ENCODE peak calls at places on chromosome 18, in ten cellular contexts. V is keratinocyte; A is vagina; T is thoracic aorta; M is mammary epithelial cell; J is SJSA1; Z is HCT116; D is ascending aorta; G is CD8-positive, alpha-beta T cell; K is lower lobe of right lung. B is an unnamed sample. For H3K9me3 and H3K27me3, the result is how much of the 10 kb centered on the place peaks cover.

GRCh38 chr18:77853859-77854258 is 604.2 kb downstream of the GALR1 start:
- DNase-seq in V (no peak), K (no peak), D (no peak), J (no peak), M (no peak), A (no peak), Z (no peak), G (no peak), T (no peak), B (no peak)

GRCh38 chr18:45059695-45060094 is 379.0 kb downstream of the SETBP1 start:
- DNase-seq in V (peak), K (no peak), J (no peak), G (no peak), M (peak), A (no peak), Z (no peak), T (no peak), D (no peak), B (no peak)

GRCh38 chr18:70132999-70133398 is 72.5 kb downstream of the RTTN start:
- DNase-seq in A (no peak), V (no peak), M (peak), J (no peak), D (no peak), T (no peak), Z (no peak), G (no peak), K (no peak), B (no peak)

GRCh38 chr18:48488388-48488850 is 50.4 kb upstream of the CTIF start:
- DNase-seq in T (peak), M (peak), K (peak), V (peak), D (no peak), G (no peak), A (no peak), Z (peak), J (peak), B (peak)

GRCh38 chr18:50091495-50092249 is 103.3 kb downstream of the MYO5B start:
- DNase-seq in V (no peak), M (no peak), K (no peak), G (no peak), T (no peak), Z (no peak), D (no peak), J (no peak), A (no peak), B (no peak)

GRCh38 chr18:57989536-57989935 is 54.5 kb upstream of the NEDD4L start:
- DNase-seq in A (no peak), T (no peak), M (no peak), V (no peak), G (no peak), D (no peak), Z (no peak), K (no peak), J (no peak), B (no peak)

GRCh38 chr18:58102875-58103274 is 58.8 kb downstream of the NEDD4L start:
- DNase-seq in K (no peak), T (no peak), A (no peak), V (no peak), G (no peak), Z (no peak), M (no peak), J (no peak), D (no peak), B (no peak)

GRCh38 chr18:75202976-75203375 is 6.0 kb downstream of the PTGR3 start:
- DNase-seq in J (no peak), A (no peak), G (no peak), T (no peak), M (no peak), K (no peak), D (no peak), Z (no peak), V (no peak), B (no peak)

GRCh38 chr18:75070625-75071483 is 138.1 kb downstream of the PTGR3 start:
- DNase-seq in K (no peak), G (peak), A (peak), V (peak), M (peak), T (no peak), D (peak), J (no peak), Z (peak), B (no peak)

GRCh38 chr18:9437049-9437448 is 38.3 kb upstream of the RALBP1 start:
- DNase-seq in M (no peak), J (no peak), G (no peak), K (no peak), D (no peak), Z (no peak), A (no peak), T (no peak), V (no peak), B (no peak)

GRCh38 chr18:49123431-49123830 is 172.7 kb upstream of the SMAD7 start:
- DNase-seq in K (no peak), J (no peak), D (no peak), T (no peak), Z (no peak), A (no peak), V (no peak), G (no peak), M (no peak), B (no peak)

GRCh38 chr18:839224-840079 is 27.4 kb upstream of the YES1 start:
- DNase-seq in K (peak), A (no peak), Z (peak), D (peak), J (peak), G (peak), M (peak), T (peak), V (peak), B (peak)

GRCh38 chr18:30132959-30133358 is 909.6 kb downstream of the DSC3 start:
- DNase-seq in Z (no peak), K (no peak), J (no peak), M (peak), A (no peak), D (no peak), T (no peak), G (no peak), V (no peak), B (no peak)

GRCh38 chr18:74351354-74351753 is 35.7 kb downstream of the C18orf63 start:
- DNase-seq in A (no peak), T (no peak), K (no peak), D (no peak), G (no peak), M (peak), Z (no peak), J (no peak), V (peak), B (no peak)

GRCh38 chr18:66638856-66639621 is 35.1 kb upstream of the CDH19 start:
- DNase-seq in V (no peak), D (no peak), J (no peak), Z (no peak), T (no peak), K (no peak), M (no peak), A (no peak), G (no peak), B (no peak)
- H3K9me3 ChIP-seq in V (under half), D (under half), J (under half), Z (under half), T (under half), K (under half), M (under half), A (under half), G (under half), B (under half)

GRCh38 chr18:76475450-76476203 is 19.4 kb downstream of the ZNF516 start:
- DNase-seq in A (no peak), D (no peak), V (no peak), K (no peak), J (no peak), T (no peak), M (no peak), Z (no peak), G (no peak), B (no peak)

GRCh38 chr18:76471593-76471992 is 23.4 kb downstream of the ZNF516 start:
- DNase-seq in A (no peak), Z (no peak), K (peak), M (no peak), G (no peak), J (no peak), T (no peak), D (no peak), V (no peak), B (no peak)

GRCh38 chr18:76476665-76477561 is 18.1 kb downstream of the ZNF516 start:
- DNase-seq in Z (no peak), M (no peak), K (no peak), V (no peak), A (no peak), D (no peak), J (no peak), G (no peak), T (no peak), B (no peak)

GRCh38 chr18:76472811-76473210 is 22.2 kb downstream of the ZNF516 start:
- DNase-seq in A (no peak), G (no peak), J (no peak), M (no peak), K (no peak), T (no peak), D (no peak), Z (no peak), V (no peak), B (no peak)

GRCh38 chr18:76474824-76475223 is 20.2 kb downstream of the ZNF516 start:
- DNase-seq in Z (no peak), D (no peak), K (no peak), M (no peak), T (no peak), J (no peak), G (no peak), V (no peak), A (no peak), B (no peak)
- H3K4me3 ChIP-seq in Z (no peak), D (no peak), K (no peak), M (no peak), T (no peak), J (no peak), G (no peak), V (no peak), A (no peak), B (no peak)

DNA sequence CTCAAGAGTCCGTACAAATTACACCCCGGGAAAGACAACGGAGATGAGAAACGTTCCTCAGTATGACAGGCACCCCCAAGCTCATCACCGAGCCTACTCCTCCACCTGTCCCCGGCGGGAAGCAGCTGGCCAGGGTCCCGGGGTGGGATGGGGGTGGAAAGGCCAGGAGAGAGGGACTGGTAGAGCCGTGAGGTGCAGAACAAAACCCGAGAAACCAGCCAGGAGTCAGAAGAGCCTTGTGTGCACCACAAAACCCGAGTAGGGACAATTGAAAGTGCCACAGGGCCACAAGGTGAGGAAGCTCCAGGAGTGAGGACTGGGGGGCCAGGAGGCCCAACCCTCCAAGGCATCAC is 75.5 kb upstream of the SALL3 start:
- DNase-seq in A (peak), T (no peak), M (no peak), D (no peak), Z (no peak), J (no peak), G (no peak), V (no peak), K (no peak), B (peak)
- H3K27me3 ChIP-seq in A (under half), T (under half), M (under half), D (under half), Z (under half), J (under half), G (under half), V (under half), K (under half), B (under half)

GRCh38 chr18:6724331-6724730 is 5.2 kb upstream of the ARHGAP28 start:
- DNase-seq in D (no peak), J (no peak), Z (no peak), M (no peak), V (no peak), G (no peak), T (no peak), A (no peak), K (no peak), B (no peak)

GRCh38 chr18:6722680-6723079 is 6.8 kb upstream of the ARHGAP28 start:
- DNase-seq in K (no peak), V (no peak), T (no peak), Z (no peak), A (no peak), G (no peak), D (no peak), J (no peak), M (no peak), B (no peak)

GRCh38 chr18:6718255-6718654 is 11.3 kb upstream of the ARHGAP28 start:
- DNase-seq in M (no peak), A (no peak), D (no peak), K (no peak), V (no peak), Z (no peak), G (no peak), J (no peak), T (no peak), B (no peak)

GRCh38 chr18:6719098-6719913 is 10.2 kb upstream of the ARHGAP28 start:
- DNase-seq in M (no peak), T (no peak), G (no peak), J (no peak), Z (no peak), K (no peak), D (no peak), V (no peak), A (no peak), B (no peak)

GRCh38 chr18:6719914-6720692 is 9.4 kb upstream of the ARHGAP28 start:
- DNase-seq in G (no peak), T (no peak), M (no peak), A (no peak), D (no peak), K (no peak), V (no peak), Z (no peak), J (no peak), B (no peak)
- H3K9me3 ChIP-seq in G (under half), T (under half), M (under half), A (under half), D (under half), K (under half), V (under half), Z (under half), J (under half), B (under half)

DNA sequence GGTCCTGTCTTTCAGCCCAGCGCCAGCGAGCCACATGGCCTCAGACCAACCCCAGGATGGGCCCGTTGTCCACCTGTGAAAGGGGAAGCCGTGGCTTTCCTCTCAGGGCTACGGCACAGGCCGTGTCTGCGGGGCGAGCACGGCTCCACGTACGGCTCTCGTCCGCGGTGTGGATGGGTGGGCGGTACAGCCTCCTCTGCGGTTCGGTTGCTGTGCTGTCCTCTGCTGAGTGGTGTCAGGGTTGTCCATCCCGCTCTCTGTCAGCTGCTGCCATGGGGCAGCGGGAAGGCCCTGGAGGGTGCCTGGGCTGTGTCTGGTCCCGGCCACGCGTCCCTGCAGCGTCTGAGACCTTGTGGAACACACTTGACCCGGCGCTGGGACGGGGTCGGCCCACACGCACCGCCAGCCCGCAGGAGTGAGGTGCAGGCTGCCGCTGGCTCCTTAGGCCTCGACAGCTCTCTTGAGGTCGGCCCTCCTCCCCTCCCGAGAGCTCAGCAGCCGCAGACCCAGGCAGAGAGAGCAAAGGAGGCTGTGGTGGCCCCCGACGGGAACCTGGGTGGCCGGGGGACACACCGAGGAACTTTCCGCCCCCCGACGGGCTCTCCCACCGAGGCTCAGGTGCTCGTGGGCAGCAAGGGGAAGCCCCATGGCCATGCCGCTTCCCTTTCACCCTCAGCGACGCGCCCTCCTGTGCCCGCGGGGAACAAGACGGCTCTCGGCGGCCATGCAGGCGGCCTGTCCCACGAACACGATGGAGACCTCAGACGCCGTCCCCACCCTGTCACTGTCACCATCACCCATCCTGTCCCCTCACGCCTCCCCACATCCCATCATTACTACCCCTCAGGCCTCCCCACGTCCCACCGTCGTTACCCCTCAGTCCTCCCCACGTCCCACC is 128.7 kb downstream of the NFATC1 start:
- DNase-seq in T (no peak), K (peak), M (no peak), G (no peak), J (peak), V (no peak), D (no peak), Z (no peak), A (peak), B (peak)
- H3K4me3 ChIP-seq in T (no peak), K (peak), M (no peak), G (peak), J (no peak), V (no peak), D (no peak), Z (no peak), A (no peak), B (no peak)

GRCh38 chr18:26697186-26697585 is 148.8 kb upstream of the KCTD1 start:
- DNase-seq in V (no peak), D (no peak), K (no peak), Z (no peak), G (no peak), M (no peak), A (no peak), J (no peak), T (no peak), B (no peak)
- H3K27me3 ChIP-seq in V (under half), D (under half), K (under half), Z (under half), G (under half), M (under half), A (under half), J (under half), T (under half), B (under half)

GRCh38 chr18:59172664-59173249 is 33.1 kb downstream of the SEC11C start:
- DNase-seq in T (no peak), J (no peak), Z (no peak), G (no peak), K (no peak), M (no peak), V (no peak), A (no peak), D (no peak), B (no peak)
- H3K9me3 ChIP-seq in T (under half), J (under half), Z (under half), G (under half), K (under half), M (under half), V (under half), A (under half), D (under half), B (under half)